ENCODE peak calls at places on chromosome 16, in nine cellular contexts. C is lower leg skin; U is activated CD4-positive, CD25-positive, alpha-beta regulatory T cell; X is KBM-7; K is smooth muscle cell of the brain vasculature; S is neural progenitor cell; B is NCI-H2081; O is bronchial epithelial cell; D is NCI-H146. G is an unnamed sample.

GRCh38 chr16:24085665-24086064 is 170.5 kb upstream of the CACNG3 start:
- DNase-seq in C (no peak), U (no peak), X (no peak), K (no peak), S (no peak), B (no peak), O (no peak), D (no peak), G (no peak)

GRCh38 chr16:56122251-56122650 is 69.0 kb upstream of the GNAO1 start:
- DNase-seq in C (no peak), U (no peak), X (no peak), K (no peak), S (no peak), B (no peak), O (no peak), D (no peak), G (no peak)

GRCh38 chr16:28984619-28985135 is at the start of gene LAT:
- DNase-seq in C (no peak), U (peak; percentile 79), X (peak; percentile 72), K (no peak), S (no peak), B (no peak), O (no peak), D (no peak), G (peak; percentile 71)

GRCh38 chr16:81770008-81770407 is 9.1 kb upstream of the PLCG2 start:
- DNase-seq in C (no peak), U (no peak), X (no peak), K (no peak), S (no peak), B (no peak), O (no peak), D (no peak), G (no peak)

GRCh38 chr16:69593756-69594155 is 28.0 kb downstream of the NFAT5 start:
- DNase-seq in C (no peak), U (no peak), X (no peak), K (no peak), S (no peak), B (no peak), O (no peak), D (no peak), G (no peak)

GRCh38 chr16:21645261-21645721 is 7.1 kb downstream of the IGSF6 start:
- DNase-seq in C (no peak), U (no peak), X (peak; percentile 22), K (no peak), S (no peak), B (no peak), O (no peak), D (no peak), G (peak; percentile 74)

GRCh38 chr16:50351952-50352351 is 16.8 kb downstream of the BRD7 start:
- DNase-seq in C (no peak), U (no peak), X (no peak), K (no peak), S (no peak), B (no peak), O (no peak), D (no peak), G (no peak)

GRCh38 chr16:78962457-78962929 is 638.0 kb downstream of the MAF start:
- DNase-seq in C (no peak), U (no peak), X (no peak), K (no peak), S (no peak), B (no peak), O (peak; percentile 3), D (no peak), G (no peak)

GRCh38 chr16:67022531-67023214 is 6.3 kb upstream of the CBFB start:
- DNase-seq in C (no peak), U (no peak), X (peak; percentile 18), K (no peak), S (no peak), B (no peak), O (no peak), D (peak; percentile 11), G (no peak)

GRCh38 chr16:379183-379960 is 2.4 kb downstream of the PGAP6 start:
- DNase-seq in C (no peak), U (no peak), X (no peak), K (no peak), S (no peak), B (peak; percentile 94), O (no peak), D (peak; percentile 95), G (no peak)

GRCh38 chr16:85557083-85557975 is 55.8 kb upstream of the GSE1 start:
- DNase-seq in C (no peak), U (no peak), X (peak; percentile 65), K (no peak), S (peak; percentile 40), B (peak; percentile 57), O (peak; percentile 27), D (peak; percentile 23), G (peak; percentile 60)

GRCh38 chr16:1159325-1159972 is 6.5 kb downstream of the CACNA1H start:
- DNase-seq in C (no peak), U (no peak), X (no peak), K (no peak), S (no peak), B (no peak), O (no peak), D (no peak), G (no peak)

GRCh38 chr16:27790546-27791403 is 240.8 kb downstream of the KATNIP start:
- DNase-seq in C (no peak), U (no peak), X (no peak), K (no peak), S (no peak), B (no peak), O (no peak), D (no peak), G (no peak)

GRCh38 chr16:1188781-1189189 is 35.9 kb downstream of the CACNA1H start:
- DNase-seq in C (peak; percentile 90), U (peak; percentile 25), X (peak; percentile 45), K (no peak), S (peak; percentile 90), B (no peak), O (no peak), D (no peak), G (peak; percentile 26)

GRCh38 chr16:57509231-57509923 is 23.1 kb upstream of the DOK4 start:
- DNase-seq in C (no peak), U (no peak), X (no peak), K (no peak), S (no peak), B (no peak), O (no peak), D (no peak), G (no peak)

GRCh38 chr16:67477960-67478554 is 2.9 kb downstream of the ATP6V0D1 start:
- DNase-seq in C (no peak), U (no peak), X (no peak), K (no peak), S (no peak), B (no peak), O (peak; percentile 88), D (no peak), G (no peak)

GRCh38 chr16:69482410-69482951 is 58.1 kb downstream of the CYB5B start:
- DNase-seq in C (peak; percentile 93), U (no peak), X (no peak), K (peak; percentile 82), S (peak; percentile 15), B (peak; percentile 16), O (no peak), D (no peak), G (no peak)

GRCh38 chr16:2284797-2285576 is 17.1 kb upstream of the RNPS1 start:
- DNase-seq in C (no peak), U (no peak), X (no peak), K (no peak), S (no peak), B (no peak), O (no peak), D (no peak), G (no peak)

GRCh38 chr16:23534868-23535860 is 22.0 kb downstream of the EARS2 start:
- DNase-seq in C (no peak), U (no peak), X (no peak), K (no peak), S (no peak), B (no peak), O (peak; percentile 69), D (no peak), G (no peak)

GRCh38 chr16:62041401-62041800 is 5.2 kb upstream of the CDH8 start:
- DNase-seq in C (no peak), U (no peak), X (peak; percentile 27), K (peak; percentile 6), S (peak; percentile 84), B (peak; percentile 74), O (peak; percentile 33), D (peak; percentile 38), G (no peak)

GRCh38 chr16:88058136-88058535 is 106.9 kb downstream of the BANP start:
- DNase-seq in C (no peak), U (no peak), X (no peak), K (no peak), S (peak; percentile 36), B (no peak), O (no peak), D (no peak), G (no peak)

GRCh38 chr16:53131363-53132071 is 76.7 kb downstream of the CHD9 start:
- DNase-seq in C (peak; percentile 94), U (peak; percentile 39), X (peak; percentile 51), K (no peak), S (no peak), B (no peak), O (peak; percentile 37), D (peak; percentile 22), G (peak; percentile 72)

GRCh38 chr16:50902457-50902856 is 160.6 kb downstream of the CYLD start:
- DNase-seq in C (no peak), U (no peak), X (peak; percentile 5), K (no peak), S (no peak), B (no peak), O (no peak), D (no peak), G (no peak)

GRCh38 chr16:52561910-52562741 is 15.2 kb upstream of the TOX3 start:
- DNase-seq in C (no peak), U (no peak), X (no peak), K (no peak), S (no peak), B (peak; percentile 84), O (no peak), D (peak; percentile 84), G (no peak)

GRCh38 chr16:24010440-24011089 is 174.8 kb downstream of the PRKCB start:
- DNase-seq in C (peak; percentile 91), U (peak; percentile 62), X (peak; percentile 87), K (peak; percentile 6), S (peak; percentile 92), B (peak; percentile 18), O (peak; percentile 48), D (peak; percentile 64), G (peak; percentile 67)

G was measured in CD8-positive, alpha-beta memory T cell.